ENCODE peak calls at places on chromosome 12, in seven cellular contexts. J is neural progenitor cell; I is coronary artery; G is omental fat pad; N is fibroblast of lung; R is CD8-positive, alpha-beta T cell; M is GM20000. X is an unnamed sample.

GRCh38 chr12:91926810-91927209 is 218.8 kb downstream of the BTG1 start:
- DNase-seq in J (no peak), I (no peak), G (no peak), N (peak), R (no peak), M (no peak), X (peak)

GRCh38 chr12:110058875-110059615 is 10.7 kb upstream of the C12orf76 start:
- DNase-seq in J (no peak), I (no peak), G (no peak), N (no peak), R (no peak), M (no peak), X (no peak)

GRCh38 chr12:117151195-117152031 is 38.9 kb downstream of the FBXO21 start:
- DNase-seq in J (peak), I (peak), G (peak), N (peak), R (no peak), M (no peak), X (no peak)

GRCh38 chr12:104182144-104182543 is 33.4 kb upstream of the TXNRD1 start:
- DNase-seq in J (no peak), I (peak), G (no peak), N (peak), R (no peak), M (no peak), X (no peak)

GRCh38 chr12:105106621-105107020 is 910 bp upstream of the WASHC4 start:
- DNase-seq in J (no peak), I (no peak), G (no peak), N (no peak), R (no peak), M (no peak), X (no peak)

GRCh38 chr12:43586646-43587245 is 34.7 kb upstream of the ADAMTS20 start:
- DNase-seq in J (no peak), I (no peak), G (no peak), N (no peak), R (no peak), M (no peak), X (no peak)

GRCh38 chr12:119069029-119069731 is 87.8 kb downstream of the SRRM4 start:
- DNase-seq in J (no peak), I (no peak), G (no peak), N (no peak), R (no peak), M (no peak), X (no peak)

GRCh38 chr12:462936-463705 is 3.4 kb downstream of the B4GALNT3 start:
- DNase-seq in J (no peak), I (no peak), G (no peak), N (peak), R (no peak), M (no peak), X (no peak)

GRCh38 chr12:55847603-55848329 is 5.0 kb upstream of the MMP19 start:
- DNase-seq in J (no peak), I (peak), G (peak), N (peak), R (no peak), M (no peak), X (no peak)

GRCh38 chr12:48972213-48973021 is 882 bp upstream of the WNT10B start:
- DNase-seq in J (no peak), I (no peak), G (no peak), N (peak), R (no peak), M (peak), X (no peak)

GRCh38 chr12:6853626-6854025 is 1.7 kb downstream of the USP5 start:
- DNase-seq in J (no peak), I (no peak), G (no peak), N (no peak), R (no peak), M (no peak), X (no peak)

GRCh38 chr12:109582636-109583035 is 9.0 kb downstream of the MVK start:
- DNase-seq in J (peak), I (no peak), G (no peak), N (no peak), R (no peak), M (no peak), X (no peak)

GRCh38 chr12:124004233-124004875 is 31.3 kb downstream of the ZNF664 start:
- DNase-seq in J (no peak), I (peak), G (no peak), N (no peak), R (no peak), M (no peak), X (no peak)

GRCh38 chr12:79012616-79013015 is 148.0 kb downstream of the SYT1 start:
- DNase-seq in J (no peak), I (no peak), G (no peak), N (peak), R (no peak), M (no peak), X (no peak)

DNA sequence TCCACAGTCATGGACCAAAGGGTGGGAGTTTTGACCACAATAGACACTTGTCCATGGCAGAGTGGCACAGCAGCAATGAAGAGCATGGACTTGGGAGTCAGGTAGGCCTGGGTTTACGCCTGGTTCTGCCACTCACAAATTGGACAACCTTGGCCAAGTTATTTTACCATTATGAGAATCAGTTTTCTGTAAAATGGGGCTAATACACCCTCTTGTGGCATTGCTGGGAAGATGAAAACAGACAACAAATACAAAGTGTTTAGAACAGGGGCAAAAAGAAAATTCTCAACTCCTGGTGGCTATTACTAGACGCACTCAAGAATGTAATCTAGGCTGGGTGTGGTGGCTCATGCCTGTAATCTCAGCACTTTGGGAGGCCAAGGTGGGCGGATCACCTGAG is 2.6 kb downstream of the C12orf43 start:
- DNase-seq in J (no peak), I (no peak), G (no peak), N (no peak), R (no peak), M (no peak), X (no peak)
- TF ChIP-seq CTCF in J (no peak), I (no peak), G (no peak), N (no peak), R (no peak), M (no peak), X (peak)

GRCh38 chr12:130754234-130755001 is 38.3 kb upstream of the RIMBP2 start:
- DNase-seq in J (no peak), I (no peak), G (no peak), N (no peak), R (peak), M (no peak), X (no peak)

GRCh38 chr12:130748786-130749185 is 32.7 kb upstream of the RIMBP2 start:
- DNase-seq in J (no peak), I (no peak), G (no peak), N (peak), R (no peak), M (no peak), X (no peak)

GRCh38 chr12:130747867-130748740 is 32.0 kb upstream of the RIMBP2 start:
- DNase-seq in J (peak), I (no peak), G (peak), N (peak), R (peak), M (peak), X (peak)

DNA sequence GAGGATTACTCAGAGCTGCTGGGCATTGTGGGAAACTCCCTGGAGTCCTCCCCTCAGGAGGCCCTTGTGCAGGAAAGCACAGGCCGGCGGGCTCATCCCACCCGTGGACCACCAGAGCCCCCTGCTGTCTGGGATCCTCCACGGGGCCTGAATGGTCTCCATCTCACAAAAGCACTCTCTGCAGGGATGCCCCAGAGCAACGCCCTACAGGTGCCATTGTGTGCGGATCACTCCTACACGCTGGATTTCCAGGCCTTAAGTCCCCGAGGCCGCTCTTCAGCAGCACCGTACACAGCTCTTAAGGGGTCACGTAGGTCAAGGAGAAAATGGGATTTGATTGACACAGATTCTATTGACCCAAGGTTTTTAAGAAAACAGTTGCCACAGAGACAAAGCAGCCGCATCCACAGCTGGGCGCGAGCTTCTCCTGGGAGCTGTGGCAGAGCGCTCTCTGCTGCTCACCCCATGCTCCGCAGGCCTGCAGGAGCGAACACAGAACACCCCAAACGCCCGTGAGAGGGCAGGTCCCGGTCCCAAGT is 36.7 kb upstream of the RIMBP2 start:
- DNase-seq in J (peak), I (no peak), G (no peak), N (no peak), R (no peak), M (no peak), X (no peak)
- TF ChIP-seq CTCF in J (peak), I (no peak), G (no peak), N (no peak), R (no peak), M (no peak), X (no peak)

GRCh38 chr12:2011641-2012607 is 7.7 kb upstream of the DCP1B start:
- DNase-seq in J (peak), I (no peak), G (no peak), N (no peak), R (no peak), M (no peak), X (peak)
- TF ChIP-seq CTCF in J (peak), I (no peak), G (no peak), N (no peak), R (no peak), M (no peak), X (no peak)

GRCh38 chr12:60819794-60820193 is 1224.0 kb downstream of the SLC16A7 start:
- DNase-seq in J (no peak), I (no peak), G (no peak), N (no peak), R (no peak), M (no peak), X (no peak)
- TF ChIP-seq CTCF in J (no peak), I (no peak), G (no peak), N (no peak), R (no peak), M (no peak), X (no peak)

DNA sequence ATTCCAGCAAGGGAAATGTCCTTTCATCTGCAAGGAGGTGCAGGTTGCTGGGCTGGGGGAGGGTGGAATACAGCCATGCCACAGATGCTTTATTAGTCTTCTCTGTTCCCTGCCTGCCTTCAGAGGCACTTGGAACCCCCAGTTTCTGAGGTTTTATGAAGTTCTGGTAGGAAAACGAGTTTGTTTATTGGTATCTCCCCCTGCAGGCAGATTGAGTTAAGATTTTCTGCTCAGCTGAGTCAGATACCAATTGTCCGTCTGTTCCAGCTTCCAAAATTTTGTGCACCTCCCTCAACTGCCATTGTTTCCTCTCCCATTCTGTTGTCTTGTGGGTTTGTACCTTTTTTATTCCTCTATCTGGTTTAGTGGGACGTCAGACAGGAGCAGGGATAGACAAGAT is 155.6 kb downstream of the ETV6 start:
- DNase-seq in J (no peak), I (no peak), G (no peak), N (no peak), R (no peak), M (no peak), X (no peak)
- TF ChIP-seq CTCF in J (no peak), I (no peak), G (no peak), N (peak), R (no peak), M (no peak), X (no peak)

GRCh38 chr12:64072946-64073345 is 149.2 kb downstream of the KICS2 start:
- DNase-seq in J (no peak), I (no peak), G (no peak), N (no peak), R (no peak), M (no peak), X (no peak)

GRCh38 chr12:64080319-64081008 is 141.6 kb downstream of the KICS2 start:
- DNase-seq in J (no peak), I (no peak), G (no peak), N (no peak), R (no peak), M (no peak), X (peak)

GRCh38 chr12:64081020-64081419 is 141.1 kb downstream of the KICS2 start:
- DNase-seq in J (no peak), I (no peak), G (no peak), N (peak), R (no peak), M (no peak), X (no peak)

GRCh38 chr12:64082866-64083268 is 139.2 kb downstream of the KICS2 start:
- DNase-seq in J (no peak), I (no peak), G (no peak), N (no peak), R (no peak), M (no peak), X (no peak)

DNA sequence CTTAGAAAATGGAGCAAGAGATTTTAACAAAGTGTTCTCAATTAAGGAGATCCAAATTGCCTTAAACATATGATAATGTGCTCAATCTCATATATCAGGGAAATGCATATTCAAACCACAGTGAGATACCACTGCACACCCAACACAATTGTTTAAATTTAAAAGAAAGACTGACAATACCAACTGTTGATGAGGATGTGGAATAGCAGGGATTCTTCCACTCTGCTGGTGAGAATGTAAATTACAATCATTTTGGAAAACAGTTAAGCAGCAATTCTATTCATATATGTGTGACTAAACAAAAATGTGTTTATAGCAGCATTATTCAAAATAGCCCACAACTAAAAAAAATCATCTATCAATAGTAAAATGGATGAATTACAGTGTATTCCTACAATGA is 144.2 kb downstream of the KICS2 start:
- DNase-seq in J (no peak), I (no peak), G (no peak), N (no peak), R (no peak), M (no peak), X (no peak)
- TF ChIP-seq CTCF in J (peak), I (no peak), G (no peak), N (peak), R (no peak), M (no peak), X (no peak)

GRCh38 chr12:112599871-112600270 is 181.1 kb downstream of the PTPN11 start:
- DNase-seq in J (no peak), I (no peak), G (no peak), N (no peak), R (no peak), M (no peak), X (no peak)
- TF ChIP-seq CTCF in J (no peak), I (no peak), G (no peak), N (no peak), R (no peak), M (no peak), X (no peak)

GRCh38 chr12:77131977-77132490 is 66.7 kb upstream of the E2F7 start:
- DNase-seq in J (no peak), I (no peak), G (no peak), N (no peak), R (no peak), M (no peak), X (no peak)
- TF ChIP-seq CTCF in J (no peak), I (no peak), G (no peak), N (no peak), R (no peak), M (no peak), X (no peak)